ENCODE peak calls at places on chromosomes 6 and 20, in five cellular contexts. C, W, B, A and H are unnamed samples.

GRCh38 chr20:64111841-64112641 is 4.7 kb upstream of the NPBWR2 start:
- DNase-seq in W (peak), A (no peak), C (no peak), B (no peak), H (peak)

GRCh38 chr6:69293471-69293870 is 503.3 kb downstream of the LMBRD1 start:
- DNase-seq in A (no peak), C (no peak), B (no peak), W (no peak), H (no peak)

GRCh38 chr6:30544666-30545272 is 11.5 kb downstream of the GNL1 start:
- DNase-seq in W (peak), A (peak), C (peak), B (peak), H (no peak)

GRCh38 chr20:53736757-53737403 is 143.2 kb upstream of the ZNF217 start:
- DNase-seq in W (no peak), C (peak), A (no peak), B (no peak), H (peak)

GRCh38 chr6:134517863-134518262 is 200.0 kb upstream of the SGK1 start:
- DNase-seq in B (no peak), A (no peak), C (no peak), W (no peak), H (no peak)

GRCh38 chr6:137853569-137854213 is 13.4 kb upstream of the TNFAIP3 start:
- DNase-seq in A (no peak), B (no peak), W (no peak), C (peak), H (no peak)

GRCh38 chr6:352474-352873 is 39.1 kb upstream of the IRF4 start:
- DNase-seq in W (no peak), A (no peak), C (no peak), B (no peak), H (no peak)

GRCh38 chr20:34703573-34704176 is 469 bp upstream of the TP53INP2 start:
- DNase-seq in W (peak), C (peak), A (no peak), B (peak), H (peak)

GRCh38 chr20:41786158-41786557 is 168.0 kb upstream of the CHD6 start:
- DNase-seq in B (no peak), C (no peak), W (no peak), A (no peak), H (no peak)

GRCh38 chr20:37680420-37680819 is 13.4 kb upstream of the CTNNBL1 start:
- DNase-seq in B (no peak), C (peak), W (no peak), A (no peak), H (no peak)

GRCh38 chr20:41011551-41012067 is 17.0 kb upstream of the TOP1 start:
- DNase-seq in W (no peak), B (no peak), C (no peak), A (no peak), H (peak)

GRCh38 chr6:8085053-8085511 is 17.3 kb downstream of the EEF1E1 start:
- DNase-seq in A (no peak), C (peak), B (no peak), W (no peak), H (no peak)

GRCh38 chr6:64227868-64228267 is 592.3 kb downstream of the PHF3 start:
- DNase-seq in C (peak), W (no peak), A (no peak), B (no peak), H (no peak)